ENCODE peak calls at places on chromosomes 2 and 18, in six cellular contexts. L is sigmoid colon, C is A549, Q is adrenal gland, W is suprapubic skin, X is right lobe of liver. F is an unnamed sample.

GRCh38 chr2:174693344-174693743 is 70.9 kb downstream of the CHRNA1 start:
- DNase-seq in L (no peak), C (no peak), Q (no peak), W (no peak), X (no peak), F (no peak)

GRCh38 chr18:55442561-55442960 is 145.4 kb downstream of the TCF4 start:
- DNase-seq in L (no peak), C (no peak), Q (no peak), W (no peak), X (no peak), F (no peak)

GRCh38 chr2:27501042-27501441 is 4.4 kb downstream of the GCKR start:
- DNase-seq in L (no peak), C (no peak), Q (no peak), W (no peak), X (peak; percentile 74), F (peak; percentile 77)

GRCh38 chr2:2328847-2329246 is 2.2 kb downstream of the MYT1L start:
- DNase-seq in L (no peak), C (no peak), Q (no peak), W (no peak), X (no peak), F (peak; percentile 7)

GRCh38 chr2:88813612-88814011 is 122.1 kb downstream of the RPIA start:
- DNase-seq in L (no peak), C (no peak), Q (no peak), W (no peak), X (no peak), F (no peak)

GRCh38 chr2:218323526-218324472 is 31.5 kb upstream of the TMBIM1 start:
- DNase-seq in L (no peak), C (peak; percentile 13), Q (peak; percentile 54), W (no peak), X (peak; percentile 81), F (peak; percentile 59)

GRCh38 chr2:147464737-147465437 is 379.9 kb upstream of the ACVR2A start:
- DNase-seq in L (no peak), C (no peak), Q (no peak), W (no peak), X (no peak), F (no peak)

GRCh38 chr2:109376115-109376514 is 237.7 kb downstream of the SEPTIN10 start:
- DNase-seq in L (peak; percentile 34), C (no peak), Q (no peak), W (peak; percentile 35), X (no peak), F (no peak)

GRCh38 chr2:9378433-9379371 is 44.6 kb downstream of the ITGB1BP1 start:
- DNase-seq in L (peak; percentile 91), C (peak; percentile 82), Q (peak; percentile 65), W (peak; percentile 89), X (no peak), F (peak; percentile 36)

GRCh38 chr2:219565130-219566080 is 5.9 kb downstream of the OBSL1 start:
- DNase-seq in L (no peak), C (no peak), Q (no peak), W (no peak), X (no peak), F (no peak)

DNA sequence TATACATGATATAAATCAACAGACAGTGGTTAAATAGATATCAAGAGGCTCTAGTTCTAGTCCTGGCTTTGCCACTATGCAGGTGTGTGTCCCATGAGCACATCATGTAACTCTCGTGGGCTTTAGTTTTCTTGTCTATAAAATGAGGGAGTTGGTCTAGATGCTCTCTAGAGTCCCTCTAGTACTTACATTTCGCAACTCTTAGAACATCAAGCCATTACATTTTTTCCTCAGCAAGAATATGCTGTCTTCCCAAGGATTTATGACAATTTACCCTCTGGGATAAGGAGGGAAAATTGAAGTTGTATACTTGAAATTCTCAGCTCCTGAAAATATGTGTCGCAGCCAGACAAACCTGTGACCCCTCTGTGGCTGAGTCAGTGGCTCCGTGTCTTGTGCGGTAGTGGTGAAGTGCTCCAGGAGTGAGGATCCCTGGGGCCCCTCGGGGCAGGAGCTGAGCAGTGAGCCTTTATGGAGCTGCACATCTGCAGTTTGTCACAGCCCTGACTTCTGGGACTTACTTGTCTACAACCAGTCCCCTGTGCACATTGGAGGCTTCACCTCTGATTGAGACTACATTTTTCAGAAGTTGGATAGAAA is 6.8 kb downstream of the PKP4 start:
- DNase-seq in L (no peak), C (no peak), Q (no peak), W (no peak), X (no peak), F (no peak)
- H3K27ac ChIP-seq in L (no peak overlapping the region), C (no peak overlapping the region), Q (no peak overlapping the region), W (no peak overlapping the region), X (no peak overlapping the region), F (no peak overlapping the region)

DNA sequence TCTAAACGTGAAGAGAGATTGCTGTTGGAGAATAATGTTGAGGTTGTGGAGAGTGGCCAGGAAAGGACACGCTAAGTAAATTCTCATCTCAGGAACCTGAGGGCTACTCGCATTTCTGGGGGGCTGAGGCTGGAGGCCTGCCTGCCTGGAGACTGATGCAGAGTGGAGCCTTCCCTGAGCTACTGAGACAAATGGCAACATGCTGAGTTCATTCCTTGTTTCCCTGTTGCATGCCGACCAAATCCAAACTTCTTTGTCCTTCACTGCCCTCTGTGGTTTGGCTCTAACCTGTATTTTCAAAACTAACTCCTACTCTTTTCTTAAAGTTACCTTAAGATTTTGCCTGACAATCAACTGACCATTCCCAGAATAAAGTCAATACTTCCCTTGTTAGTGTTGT is 1085.4 kb downstream of the SOCS6 start:
- DNase-seq in L (no peak), C (no peak), Q (no peak), W (no peak), X (no peak), F (no peak)
- TF ChIP-seq POLR2A in L (no peak), C (no peak), Q (no peak), W (no peak), X (no peak), F (no peak)

GRCh38 chr2:68569604-68570003 is 73.8 kb upstream of the PROKR1 start:
- DNase-seq in L (no peak), C (no peak), Q (no peak), W (no peak), X (no peak), F (no peak)
- H3K27ac ChIP-seq in L (no peak overlapping the region), C (no peak overlapping the region), Q (no peak overlapping the region), W (no peak overlapping the region), X (no peak overlapping the region), F (no peak overlapping the region)

GRCh38 chr2:71226965-71227560 is at the start of gene PAIP2B:
- DNase-seq in L (peak; percentile 100), C (peak; percentile 93), Q (peak; percentile 100), W (peak; percentile 99), X (peak; percentile 98), F (peak; percentile 100)
- TF ChIP-seq POLR2A in L (peak; percentile 66), C (peak; percentile 42), Q (no peak), W (peak; percentile 54), X (peak; percentile 79), F (no peak)

DNA sequence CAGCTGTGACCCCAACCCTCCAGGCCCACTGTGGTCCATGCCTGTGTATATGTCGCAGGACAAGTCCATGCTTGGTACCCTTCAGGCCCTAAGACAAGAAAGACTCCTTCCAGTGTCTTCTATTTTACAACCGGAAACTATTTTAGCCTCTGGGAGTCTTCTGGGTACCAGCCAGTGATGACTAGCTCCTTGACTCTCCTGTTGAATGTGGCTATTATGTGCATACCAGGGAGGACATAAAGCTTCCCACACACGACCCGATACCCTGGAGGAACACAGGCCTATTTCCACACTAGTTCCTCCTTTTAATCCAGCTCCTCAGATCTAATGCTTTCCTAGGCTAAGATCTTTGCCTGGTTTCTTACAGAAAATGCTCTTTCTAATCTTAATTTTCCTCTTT is 178.1 kb downstream of the NCKAP5 start:
- DNase-seq in L (no peak), C (no peak), Q (no peak), W (no peak), X (no peak), F (no peak)
- H3K27ac ChIP-seq in L (no peak overlapping the region), C (no peak overlapping the region), Q (no peak overlapping the region), W (peak overlapping the region; percentile 70), X (no peak overlapping the region), F (no peak overlapping the region)

F was measured in thyroid gland.